ENCODE peak calls at places on chromosome 12, in nine cellular contexts. Y, L, G, D, N, S, B, P and F are unnamed samples.

GRCh38 chr12:14936224-14936861 is 2.0 kb downstream of the ERP27 start:
- DNase-seq in L (no peak), S (peak), G (no peak), N (no peak), B (peak), Y (no peak), P (no peak), D (no peak), F (no peak)

GRCh38 chr12:1574863-1575254 is 19.5 kb downstream of the FBXL14 start:
- DNase-seq in B (no peak), G (no peak), L (no peak), Y (no peak), D (no peak), P (no peak), S (no peak), N (no peak), F (no peak)

GRCh38 chr12:72747460-72747859 is 475.3 kb downstream of the TRHDE start:
- DNase-seq in N (no peak), Y (no peak), D (no peak), S (no peak), B (no peak), G (no peak), P (no peak), L (no peak), F (no peak)

GRCh38 chr12:6700646-6701051 is at the start of gene PIANP:
- DNase-seq in P (peak), S (no peak), L (no peak), B (peak), G (no peak), D (peak), Y (peak), N (peak), F (peak)

GRCh38 chr12:106299193-106299794 is 3.2 kb upstream of the TCP11L2 start:
- DNase-seq in L (no peak), Y (no peak), B (no peak), G (peak), N (no peak), P (no peak), D (no peak), S (no peak), F (peak)

GRCh38 chr12:20183563-20183962 is 184.8 kb upstream of the PDE3A start:
- DNase-seq in B (no peak), L (no peak), G (peak), D (no peak), S (no peak), P (no peak), N (no peak), Y (no peak), F (peak)

GRCh38 chr12:53660064-53660463 is 15.8 kb downstream of the ATP5MC2 start:
- DNase-seq in D (no peak), Y (no peak), B (no peak), P (no peak), S (peak), G (peak), L (no peak), N (no peak), F (no peak)

GRCh38 chr12:46261658-46262057 is 7.2 kb downstream of the SLC38A1 start:
- DNase-seq in S (no peak), P (no peak), B (no peak), G (no peak), D (no peak), L (no peak), N (no peak), Y (no peak), F (no peak)

GRCh38 chr12:90842477-90842876 is 112.5 kb downstream of the CCER1 start:
- DNase-seq in B (peak), D (no peak), S (no peak), P (no peak), L (no peak), G (no peak), N (no peak), Y (no peak), F (no peak)

GRCh38 chr12:402127-402456 is 648 bp downstream of the CCDC77 start:
- DNase-seq in B (no peak), P (no peak), L (peak), N (no peak), D (no peak), G (peak), Y (no peak), S (peak), F (peak)

GRCh38 chr12:116881325-116881866 is at the start of gene HRK:
- DNase-seq in B (no peak), S (no peak), N (no peak), P (peak), D (no peak), Y (no peak), G (no peak), L (no peak), F (no peak)

GRCh38 chr12:119593578-119594398 is at the start of gene TMEM233:
- DNase-seq in G (peak), N (no peak), B (peak), S (peak), D (no peak), Y (no peak), L (no peak), P (no peak), F (no peak)

GRCh38 chr12:3158851-3159465 is 81.8 kb downstream of the TSPAN9 start:
- DNase-seq in L (peak), P (no peak), Y (no peak), S (no peak), B (peak), D (no peak), N (no peak), G (peak), F (peak)